ENCODE peak calls at places on chromosomes 3 and 15, in four cellular contexts. F is tibial nerve; J is CD4-positive, CD25-positive, alpha-beta regulatory T cell; Q is sigmoid colon. K is an unnamed sample. For H3K9me3, the result is how much of the 10 kb centered on the place peaks cover.

GRCh38 chr15:45522179-45522930 is at the start of gene SLC30A4:
- DNase-seq in F (peak), J (peak), Q (peak), K (peak)

GRCh38 chr3:38528457-38528856 is 32.3 kb downstream of the EXOG start:
- DNase-seq in F (no peak), J (no peak), Q (no peak), K (no peak)

GRCh38 chr15:58212909-58213526 is 74.8 kb downstream of the AQP9 start:
- DNase-seq in F (no peak), J (peak), Q (no peak), K (no peak)

GRCh38 chr3:38582316-38582715 is 67.2 kb downstream of the SCN5A start:
- DNase-seq in F (no peak), J (no peak), Q (no peak), K (no peak)

GRCh38 chr3:125140011-125140813 is 72.3 kb downstream of the SLC12A8 start:
- DNase-seq in F (no peak), J (no peak), Q (no peak), K (no peak)

GRCh38 chr3:195071011-195071728 is 199.8 kb downstream of the XXYLT1 start:
- DNase-seq in F (no peak), J (no peak), Q (peak), K (no peak)

GRCh38 chr3:101077361-101078011 is 84.3 kb upstream of the ABI3BP start:
- DNase-seq in F (no peak), J (no peak), Q (no peak), K (no peak)

GRCh38 chr15:39455502-39455991 is 125.3 kb upstream of the THBS1 start:
- DNase-seq in F (no peak), J (no peak), Q (no peak), K (no peak)

GRCh38 chr15:34341922-34342736 is 807 bp downstream of the NOP10 start:
- DNase-seq in F (no peak), J (no peak), Q (no peak), K (no peak)

GRCh38 chr3:16427309-16427965 is 86.1 kb downstream of the RFTN1 start:
- DNase-seq in F (peak), J (no peak), Q (peak), K (no peak)

GRCh38 chr15:90871097-90871715 is 2.8 kb downstream of the FURIN start:
- DNase-seq in F (no peak), J (peak), Q (no peak), K (peak)

GRCh38 chr15:93027413-93027812 is 61.6 kb downstream of the RGMA start:
- DNase-seq in F (no peak), J (no peak), Q (peak), K (no peak)

GRCh38 chr15:24054547-24055245 is 367.6 kb upstream of the NDN start:
- DNase-seq in F (no peak), J (no peak), Q (no peak), K (no peak)

GRCh38 chr3:157405457-157405856 is 31.2 kb upstream of the PTX3 start:
- DNase-seq in F (no peak), J (no peak), Q (no peak), K (no peak)

GRCh38 chr3:33218446-33219174 is at the start of gene SUSD5:
- DNase-seq in F (no peak), J (no peak), Q (no peak), K (no peak)

GRCh38 chr3:191320316-191320715 is 8.9 kb upstream of the CCDC50 start:
- DNase-seq in F (no peak), J (no peak), Q (no peak), K (no peak)

GRCh38 chr15:26759991-26760390 is 12.9 kb downstream of the GABRB3 start:
- DNase-seq in F (no peak), J (no peak), Q (no peak), K (no peak)

GRCh38 chr3:144114767-144115166 is 143.1 kb downstream of the DIPK2A start:
- DNase-seq in F (no peak), J (no peak), Q (no peak), K (no peak)

GRCh38 chr3:57864853-57865252 is 108.7 kb downstream of the SLMAP start:
- DNase-seq in F (no peak), J (no peak), Q (no peak), K (no peak)

GRCh38 chr3:15440891-15441290 is 13.5 kb downstream of the EAF1 start:
- DNase-seq in F (no peak), J (no peak), Q (no peak), K (no peak)

GRCh38 chr3:194928183-194928736 is 242.6 kb downstream of the FAM43A start:
- DNase-seq in F (peak), J (no peak), Q (no peak), K (no peak)

GRCh38 chr3:193060738-193061137 is 143.1 kb upstream of the MB21D2 start:
- DNase-seq in F (no peak), J (no peak), Q (no peak), K (no peak)

GRCh38 chr3:69084668-69085542 is at the start of gene ARL6IP5:
- DNase-seq in F (peak), J (peak), Q (peak), K (peak)

GRCh38 chr3:190303887-190304286 is 18.4 kb downstream of the CLDN1 start:
- DNase-seq in F (no peak), J (no peak), Q (no peak), K (no peak)

GRCh38 chr3:133742351-133743091 is 3.7 kb upstream of the TF start:
- DNase-seq in F (no peak), J (no peak), Q (no peak), K (no peak)

GRCh38 chr3:152356870-152357276 is 88.1 kb downstream of the MBNL1 start:
- DNase-seq in F (no peak), J (peak), Q (no peak), K (no peak)

GRCh38 chr15:75676688-75677475 is 29.2 kb downstream of the SNX33 start:
- DNase-seq in F (no peak), J (no peak), Q (no peak), K (no peak)

GRCh38 chr3:109927161-109927560 is 589.8 kb upstream of the DPPA4 start:
- DNase-seq in F (no peak), J (no peak), Q (no peak), K (no peak)

GRCh38 chr3:39671600-39671999 is 137.8 kb upstream of the MYRIP start:
- DNase-seq in F (no peak), J (no peak), Q (no peak), K (no peak)

GRCh38 chr15:38189651-38190280 is 62.9 kb upstream of the SPRED1 start:
- DNase-seq in F (no peak), J (no peak), Q (no peak), K (no peak)

GRCh38 chr15:85331666-85332261 is 48.6 kb upstream of the AKAP13 start:
- DNase-seq in F (no peak), J (no peak), Q (no peak), K (no peak)

GRCh38 chr15:67048281-67049279 is 16.8 kb upstream of the SMAD3 start:
- DNase-seq in F (no peak), J (no peak), Q (peak), K (no peak)

GRCh38 chr15:69104050-69104750 is 56.2 kb upstream of the GLCE start:
- DNase-seq in F (no peak), J (peak), Q (no peak), K (no peak)

GRCh38 chr3:118912188-118912587 is 122.5 kb downstream of the IGSF11 start:
- DNase-seq in F (no peak), J (no peak), Q (no peak), K (no peak)

DNA sequence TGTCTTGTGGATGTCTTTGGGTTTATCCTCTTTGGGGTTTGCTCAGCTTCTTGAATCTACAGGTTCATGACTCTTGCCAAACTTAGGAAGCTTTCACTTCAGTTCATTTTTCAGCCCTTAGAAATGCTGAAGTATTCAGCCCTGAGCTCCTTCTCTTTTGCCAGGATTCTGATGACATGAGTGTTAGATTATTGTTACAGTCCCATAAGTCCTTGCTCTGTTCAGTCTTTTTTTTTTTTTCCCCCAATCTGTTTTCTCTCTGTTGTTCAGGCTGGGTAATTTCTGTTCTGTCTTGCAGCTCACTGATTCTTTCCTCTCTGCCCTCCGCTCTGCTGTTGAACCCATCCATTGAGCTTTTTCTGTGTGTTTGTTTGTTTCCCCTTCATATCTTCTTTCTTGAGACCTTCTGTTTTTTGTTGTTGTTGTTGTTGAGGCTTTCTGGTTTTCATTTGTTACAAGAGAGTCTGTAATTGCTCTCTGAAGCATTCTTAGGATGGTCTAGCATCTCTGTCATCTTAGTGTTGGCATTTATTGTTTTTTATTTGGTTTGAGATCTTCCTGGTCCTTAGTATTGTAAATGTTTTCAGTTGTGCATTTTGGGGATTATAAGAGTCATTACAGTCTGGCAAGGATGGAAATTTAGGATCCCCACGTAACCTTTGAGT is 18.4 kb downstream of the LRCH3 start:
- DNase-seq in F (no peak), J (no peak), Q (no peak), K (no peak)
- H3K4me3 ChIP-seq in F (no peak), J (no peak), Q (no peak), K (no peak)

GRCh38 chr3:36679384-36680200 is 84.8 kb downstream of the DCLK3 start:
- DNase-seq in F (no peak), J (no peak), Q (no peak), K (no peak)
- H3K9me3 ChIP-seq in F (under half), J (under half), Q (under half), K (under half)

GRCh38 chr3:147390589-147391569 is 15.5 kb downstream of the ZIC4 start:
- DNase-seq in F (no peak), J (no peak), Q (no peak), K (no peak)

GRCh38 chr3:147394168-147394941 is 12.0 kb downstream of the ZIC4 start:
- DNase-seq in F (no peak), J (no peak), Q (no peak), K (no peak)

GRCh38 chr3:147392083-147392916 is 14.0 kb downstream of the ZIC4 start:
- DNase-seq in F (no peak), J (no peak), Q (peak), K (no peak)

GRCh38 chr3:147391726-147392082 is 14.6 kb downstream of the ZIC4 start:
- DNase-seq in F (no peak), J (no peak), Q (no peak), K (no peak)

GRCh38 chr3:147393261-147393964 is 12.9 kb downstream of the ZIC4 start:
- DNase-seq in F (no peak), J (no peak), Q (peak), K (no peak)
- H3K4me3 ChIP-seq in F (peak), J (no peak), Q (peak), K (no peak)

GRCh38 chr3:26091096-26091495 is 301.2 kb downstream of the OXSM start:
- DNase-seq in F (no peak), J (no peak), Q (no peak), K (no peak)
- H3K9me3 ChIP-seq in F (under half), J (under half), Q (under half), K (under half)

DNA sequence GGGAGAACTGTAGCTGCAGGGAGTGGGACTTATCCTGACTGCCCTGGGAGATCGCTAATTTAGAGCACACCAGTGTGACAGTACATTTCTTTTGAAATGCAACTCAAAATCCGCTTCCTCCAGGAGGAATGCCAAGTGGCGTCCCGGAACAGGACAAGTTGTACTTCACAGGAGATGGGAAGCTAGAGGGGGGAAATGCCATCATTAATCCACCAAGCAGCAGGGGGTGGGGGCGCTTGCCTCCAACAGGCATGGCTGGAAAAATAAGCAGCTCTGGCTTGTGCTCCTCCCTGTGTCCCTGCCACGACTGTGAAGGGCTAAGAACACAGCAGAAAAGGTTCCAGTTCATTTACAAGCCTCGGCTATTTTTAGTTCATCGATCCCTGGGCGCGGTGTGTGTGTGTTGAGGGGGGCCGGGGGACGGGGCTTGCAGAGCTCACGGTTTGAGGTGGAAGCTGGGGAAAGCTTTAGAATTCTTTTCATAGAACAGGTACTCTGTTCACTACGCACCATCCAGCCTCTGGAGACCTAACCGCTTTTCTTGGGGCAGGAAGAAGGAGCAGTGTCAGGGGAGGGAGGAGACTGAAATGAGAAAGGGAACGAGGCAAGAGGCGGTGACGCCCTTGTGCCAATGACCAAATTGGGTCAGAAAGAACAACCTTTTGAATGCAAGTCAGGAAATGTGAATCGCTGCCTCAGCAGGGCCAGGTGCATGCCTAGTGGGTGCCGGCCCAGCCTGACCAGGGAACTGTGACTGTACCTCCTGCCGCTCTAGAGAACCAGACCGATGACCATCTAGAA is 51.8 kb upstream of the DGKG start:
- DNase-seq in F (peak), J (peak), Q (peak), K (peak)
- H3K4me3 ChIP-seq in F (peak), J (peak), Q (peak), K (peak)

GRCh38 chr3:13901935-13902584 is 22.2 kb upstream of the WNT7A start:
- DNase-seq in F (no peak), J (no peak), Q (no peak), K (no peak)
- H3K9me3 ChIP-seq in F (under half), J (half or more), Q (under half), K (under half)

DNA sequence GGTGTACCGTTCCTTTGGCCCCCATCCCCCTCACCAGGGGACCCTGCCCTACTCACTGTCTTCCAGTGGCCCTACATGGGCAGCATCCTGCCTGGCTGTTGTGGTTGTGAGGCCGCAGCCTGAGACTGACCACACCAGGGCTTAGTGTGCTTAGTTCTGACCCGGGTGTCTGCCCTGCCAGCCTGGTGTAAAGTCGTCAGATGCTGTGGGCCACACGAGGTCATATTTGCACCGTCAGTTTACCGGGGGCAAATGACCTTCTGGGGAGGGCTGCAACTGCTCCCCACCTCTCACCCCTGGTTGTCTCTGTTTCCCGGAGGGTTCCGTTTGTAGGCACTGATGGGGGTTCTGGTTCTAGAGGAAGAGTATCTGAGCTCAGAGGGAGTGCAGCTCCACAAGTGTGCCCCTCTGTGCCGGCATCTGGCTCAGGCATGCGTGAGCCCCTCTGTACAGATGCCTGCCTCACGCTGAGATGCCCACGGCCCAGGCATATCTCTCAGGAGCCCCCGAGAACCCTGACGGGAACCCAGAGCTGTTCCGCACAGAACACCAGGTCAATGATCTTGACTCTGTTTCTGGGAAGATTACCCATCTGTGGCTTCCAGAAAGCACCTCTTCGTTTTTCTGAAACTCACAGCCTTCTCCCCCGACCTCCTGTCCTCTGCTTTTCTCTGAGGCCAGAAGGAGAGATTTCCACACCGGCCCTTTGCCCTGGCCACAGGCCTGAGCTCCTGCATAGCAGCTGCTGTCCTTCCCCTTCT is 19.2 kb downstream of the KLF13 start:
- DNase-seq in F (no peak), J (peak), Q (no peak), K (no peak)
- H3K4me3 ChIP-seq in F (no peak), J (peak), Q (no peak), K (peak)

GRCh38 chr15:27894645-27895044 is 204.5 kb downstream of the OCA2 start:
- DNase-seq in F (no peak), J (no peak), Q (no peak), K (no peak)
- H3K9me3 ChIP-seq in F (under half), J (under half), Q (under half), K (under half)

GRCh38 chr15:46652256-46652655 is 1017.4 kb downstream of the SQOR start:
- DNase-seq in F (no peak), J (no peak), Q (no peak), K (no peak)

GRCh38 chr15:46660096-46660842 is 1025.4 kb downstream of the SQOR start:
- DNase-seq in F (no peak), J (no peak), Q (no peak), K (no peak)

DNA sequence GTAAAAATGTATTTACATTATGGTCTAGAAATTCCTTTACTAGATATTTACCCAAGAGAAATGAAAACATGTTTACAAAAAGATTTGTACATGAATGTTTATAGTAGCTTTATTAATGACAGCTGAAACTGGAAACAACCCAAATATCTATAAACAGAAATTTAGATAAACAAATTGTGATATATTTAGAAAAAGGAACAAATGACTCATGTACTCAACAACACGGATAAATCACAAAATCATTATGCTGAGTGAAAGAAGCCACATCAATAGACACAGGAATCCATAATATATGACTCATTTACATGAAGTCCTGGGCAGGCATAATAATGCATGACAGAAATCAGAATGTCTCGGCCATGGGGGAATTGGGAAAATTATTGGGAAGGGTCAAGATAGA is 1020.2 kb downstream of the SQOR start:
- DNase-seq in F (no peak), J (no peak), Q (no peak), K (no peak)
- H3K4me3 ChIP-seq in F (no peak), J (no peak), Q (no peak), K (no peak)